ENCODE peak calls at places on chromosome 21, in five cellular contexts. A is BE2C, M is cardiac fibroblast, E is osteocyte, K is mesothelial cell of epicardium. J is an unnamed sample.

GRCh38 chr21:46173573-46173972 is 10.7 kb downstream of the SPATC1L start:
- DNase-seq in A (no peak), M (no peak), E (no peak), K (no peak), J (no peak)

GRCh38 chr21:46154155-46154954 is 1.0 kb downstream of the FTCD start:
- DNase-seq in A (peak), M (no peak), E (peak), K (no peak), J (no peak)

GRCh38 chr21:16082038-16082816 is 352.4 kb downstream of the USP25 start:
- DNase-seq in A (no peak), M (peak), E (no peak), K (no peak), J (no peak)

GRCh38 chr21:19540287-19540686 is 1136.7 kb upstream of the TMPRSS15 start:
- DNase-seq in A (no peak), M (no peak), E (no peak), K (no peak), J (no peak)

GRCh38 chr21:16578912-16579311 is 849.1 kb downstream of the USP25 start:
- DNase-seq in A (no peak), M (no peak), E (no peak), K (no peak), J (no peak)

GRCh38 chr21:28758042-28758882 is 234.4 kb downstream of the LTN1 start:
- DNase-seq in A (no peak), M (no peak), E (no peak), K (no peak), J (no peak)

GRCh38 chr21:35450830-35451229 is 401.7 kb upstream of the RUNX1 start:
- DNase-seq in A (no peak), M (no peak), E (no peak), K (no peak), J (no peak)

GRCh38 chr21:34988139-34988538 is 61.0 kb downstream of the RUNX1 start:
- DNase-seq in A (no peak), M (no peak), E (no peak), K (no peak), J (no peak)

GRCh38 chr21:45152265-45152746 is 77.9 kb downstream of the ADARB1 start:
- DNase-seq in A (peak), M (no peak), E (peak), K (peak), J (no peak)
- TF ChIP-seq CTCF in A (peak), M (no peak), E (peak), K (no peak), J (no peak)

GRCh38 chr21:30207252-30207579 is 8.7 kb downstream of the CLDN8 start:
- DNase-seq in A (no peak), M (no peak), E (no peak), K (no peak), J (no peak)

GRCh38 chr21:30206551-30207251 is 9.2 kb downstream of the CLDN8 start:
- DNase-seq in A (no peak), M (peak), E (no peak), K (no peak), J (no peak)

GRCh38 chr21:30209571-30209970 is 6.3 kb downstream of the CLDN8 start:
- DNase-seq in A (no peak), M (no peak), E (no peak), K (no peak), J (no peak)
- TF ChIP-seq CTCF in A (no peak), M (no peak), E (peak), K (no peak), J (no peak)

GRCh38 chr21:33890187-33890586 is 25.4 kb downstream of the ATP5PO start:
- DNase-seq in A (no peak), M (no peak), E (no peak), K (no peak), J (no peak)
- TF ChIP-seq CTCF in A (no peak), M (no peak), E (no peak), K (no peak), J (no peak)

GRCh38 chr21:41290106-41290799 is 26.3 kb upstream of the FAM3B start:
- DNase-seq in A (no peak), M (no peak), E (no peak), K (no peak), J (no peak)

GRCh38 chr21:41294548-41295231 is 21.9 kb upstream of the FAM3B start:
- DNase-seq in A (no peak), M (no peak), E (no peak), K (no peak), J (no peak)

GRCh38 chr21:41289431-41289830 is 27.2 kb upstream of the FAM3B start:
- DNase-seq in A (no peak), M (no peak), E (no peak), K (no peak), J (no peak)
- TF ChIP-seq CTCF in A (no peak), M (no peak), E (no peak), K (no peak), J (no peak)

GRCh38 chr21:31347435-31348032 is 3.5 kb upstream of the TIAM1 start:
- DNase-seq in A (peak), M (peak), E (no peak), K (no peak), J (peak)
- TF ChIP-seq CTCF in A (peak), M (peak), E (peak), K (peak), J (peak)

GRCh38 chr21:15062566-15062965 is 2.2 kb downstream of the NRIP1 start:
- DNase-seq in A (no peak), M (peak), E (no peak), K (no peak), J (no peak)
- TF ChIP-seq CTCF in A (peak), M (no peak), E (peak), K (no peak), J (no peak)

DNA sequence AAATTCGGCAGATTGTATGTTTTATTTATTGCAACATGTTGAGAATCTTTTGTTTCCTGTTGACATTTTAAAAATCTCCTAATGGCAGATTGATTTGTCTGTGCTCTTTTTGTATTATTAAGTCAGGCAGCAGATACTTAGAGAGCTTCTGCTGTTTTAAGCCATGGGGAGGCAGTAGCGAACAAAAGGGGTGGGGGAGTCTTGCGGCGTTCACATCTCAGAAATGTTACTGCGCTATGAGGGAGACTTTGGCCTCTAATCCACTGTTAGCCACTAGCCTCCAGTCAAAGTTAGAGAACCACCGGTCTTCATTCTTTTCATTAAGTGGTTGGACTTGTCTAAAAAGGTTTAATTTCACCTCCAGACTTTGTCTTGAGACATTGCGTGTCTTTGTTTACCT is 93.6 kb downstream of the DYRK1A start:
- DNase-seq in A (no peak), M (no peak), E (no peak), K (no peak), J (no peak)
- TF ChIP-seq CTCF in A (peak), M (peak), E (peak), K (no peak), J (no peak)

GRCh38 chr21:36606983-36607325 is 92.0 kb upstream of the SIM2 start:
- DNase-seq in A (no peak), M (no peak), E (no peak), K (no peak), J (no peak)

GRCh38 chr21:36603221-36603620 is 95.7 kb upstream of the SIM2 start:
- DNase-seq in A (no peak), M (no peak), E (no peak), K (no peak), J (no peak)

GRCh38 chr21:36609654-36610053 is 89.3 kb upstream of the SIM2 start:
- DNase-seq in A (no peak), M (no peak), E (no peak), K (no peak), J (no peak)

GRCh38 chr21:36608251-36608650 is 90.7 kb upstream of the SIM2 start:
- DNase-seq in A (no peak), M (no peak), E (no peak), K (no peak), J (no peak)

DNA sequence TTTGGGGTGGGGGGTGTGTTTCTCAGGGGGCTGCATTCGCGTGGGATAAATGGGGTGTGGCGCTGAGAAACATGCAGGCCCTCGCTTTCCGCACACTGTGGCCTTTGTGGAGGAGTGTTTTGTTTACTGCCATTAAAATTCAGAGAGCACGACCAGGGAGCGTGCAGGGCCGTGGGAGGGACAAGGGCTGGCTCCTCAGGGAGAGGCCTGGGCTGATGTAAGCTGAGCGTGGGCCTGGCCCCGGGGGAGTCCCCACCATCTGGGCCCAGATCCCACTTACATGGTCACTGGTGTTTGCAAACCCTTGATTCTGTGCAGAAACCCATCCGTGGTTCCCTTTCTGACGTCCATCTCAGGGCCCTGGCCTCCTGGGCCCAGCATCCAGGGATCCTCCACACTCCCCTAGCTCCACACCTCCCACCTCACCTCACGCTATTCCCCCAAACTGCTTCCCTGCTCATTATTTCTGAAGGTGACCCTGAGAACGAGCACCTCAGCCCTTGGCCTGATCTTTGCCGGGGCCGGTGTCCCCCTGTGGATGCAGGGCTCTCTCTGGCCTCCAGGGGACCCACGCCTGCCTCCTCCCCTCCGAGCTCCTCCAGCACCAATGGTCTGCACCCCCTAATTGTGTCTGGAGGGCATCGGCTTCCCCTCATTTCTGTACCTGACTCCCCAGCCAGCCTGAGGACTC is 92.5 kb upstream of the SIM2 start:
- DNase-seq in A (no peak), M (no peak), E (no peak), K (no peak), J (no peak)
- TF ChIP-seq CTCF in A (no peak), M (no peak), E (no peak), K (no peak), J (no peak)

DNA sequence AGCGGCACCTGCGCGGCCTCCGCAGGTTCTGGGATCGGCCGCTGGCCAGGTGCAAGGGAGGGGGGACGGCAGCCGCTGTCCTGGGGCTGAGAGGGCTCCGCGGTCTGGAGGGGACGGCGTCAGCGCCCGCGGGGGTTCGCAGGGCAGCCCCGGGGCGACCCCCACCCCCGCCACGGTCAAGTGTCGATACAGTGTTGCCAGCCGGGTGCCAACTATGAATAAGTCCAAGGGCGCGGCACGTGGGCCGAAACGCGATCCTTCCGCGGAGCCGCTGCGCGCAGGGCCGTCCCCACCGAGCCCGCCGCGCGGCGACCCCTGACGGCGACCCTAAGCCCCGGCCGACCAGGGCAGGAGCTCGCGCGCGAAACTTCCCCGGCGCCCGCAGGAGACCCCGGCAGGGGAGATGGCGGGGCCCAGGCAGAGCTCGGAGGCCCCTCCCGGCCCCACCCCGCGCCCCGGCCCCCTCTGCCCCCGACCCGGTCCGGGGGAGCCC is 664 bp upstream of the AGPAT3 start:
- DNase-seq in A (peak), M (peak), E (no peak), K (no peak), J (peak)
- TF ChIP-seq CTCF in A (no peak), M (no peak), E (no peak), K (no peak), J (no peak)

DNA sequence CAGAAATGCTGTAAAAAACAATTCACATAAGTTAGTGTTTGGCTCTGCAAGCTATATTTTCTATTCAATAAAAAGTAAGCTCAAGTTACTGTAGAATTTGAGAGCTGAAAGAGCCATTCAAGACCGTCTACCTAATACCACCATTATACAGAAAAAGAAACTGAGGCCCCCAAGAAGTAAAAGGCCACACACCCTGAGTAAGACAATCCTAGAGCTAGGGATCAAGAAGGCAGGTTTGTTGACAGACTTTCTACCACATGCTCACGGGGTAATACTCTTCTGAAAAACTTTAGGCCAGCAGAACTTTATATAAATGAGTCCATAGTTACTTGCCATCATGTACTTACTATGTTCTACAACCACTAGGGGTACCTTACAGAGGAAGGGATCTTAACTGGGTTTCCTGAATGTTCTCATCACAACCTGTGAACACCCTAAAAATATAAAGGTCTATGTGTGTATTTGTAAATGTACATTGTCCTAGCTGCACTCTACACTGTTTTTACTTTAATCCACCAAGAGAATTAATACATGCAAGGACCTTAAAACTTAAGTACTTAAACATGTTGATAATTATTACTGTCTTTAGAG is 2.7 kb downstream of the PSMG1 start:
- DNase-seq in A (no peak), M (no peak), E (no peak), K (no peak), J (no peak)
- TF ChIP-seq CTCF in A (no peak), M (peak), E (peak), K (no peak), J (no peak)

J was measured in Calu3.